ENCODE peak calls at places on chromosomes 11 and 22, in seven cellular contexts. Z is type B pancreatic cell; C is stimulated activated CD4-positive, alpha-beta T cell treated with anti-CD3 and anti-CD28 coated beads, Interleukin-12 subunit alpha, Interleukin-12 subunit beta, amount 100 ng/mL, for 48 hours; P is colonic mucosa; J is neural progenitor cell; F is stromal cell of bone marrow; K is RCC 7860. G is an unnamed sample.

GRCh38 chr11:76670475-76671235 is at the start of gene LRRC32:
- DNase-seq in Z (no peak), C (no peak), P (peak; percentile 67), J (peak; percentile 78), F (no peak), K (no peak), G (no peak)

GRCh38 chr11:2588809-2589537 is 110.8 kb downstream of the KCNQ1OT1 start:
- DNase-seq in Z (no peak), C (no peak), P (peak; percentile 76), J (no peak), F (no peak), K (no peak), G (peak; percentile 4)

GRCh38 chr11:4960877-4961276 is 5.4 kb upstream of the OR51A2 start:
- DNase-seq in Z (no peak), C (no peak), P (no peak), J (no peak), F (no peak), K (no peak), G (no peak)

GRCh38 chr11:28243596-28243995 is 135.4 kb downstream of the METTL15 start:
- DNase-seq in Z (no peak), C (no peak), P (no peak), J (no peak), F (no peak), K (no peak), G (no peak)

GRCh38 chr22:35400335-35400680 is 368 bp downstream of the MCM5 start:
- DNase-seq in Z (no peak), C (no peak), P (no peak), J (peak; percentile 64), F (no peak), K (no peak), G (no peak)

GRCh38 chr11:35579557-35580396 is 38.5 kb upstream of the FJX1 start:
- DNase-seq in Z (no peak), C (no peak), P (no peak), J (no peak), F (peak; percentile 89), K (peak; percentile 58), G (peak; percentile 93)

GRCh38 chr11:26805001-26805400 is 83.1 kb upstream of the SLC5A12 start:
- DNase-seq in Z (no peak), C (no peak), P (no peak), J (no peak), F (no peak), K (no peak), G (no peak)

GRCh38 chr11:68377389-68377795 is 65.0 kb downstream of the LRP5 start:
- DNase-seq in Z (no peak), C (no peak), P (no peak), J (no peak), F (no peak), K (no peak), G (no peak)

G was measured in H4.